ENCODE peak calls at places on chromosomes 3 and 15, in eight cellular contexts. One of them, this sample, is unnamed. For H3K4me1, the result is how much of the 10 kb centered on the place peaks cover.

GRCh38 chr3:99945328-99945995 is 127.8 kb downstream of the CMSS1 start:
- DNase-seq in heart left ventricle: peak
- DNase-seq in left ventricle myocardium inferior: no peak
- DNase-seq in OCI-LY7: no peak
- DNase-seq in upper lobe of right lung: no peak
- DNase-seq in IMR-90: peak
- DNase-seq in breast epithelium: peak
- DNase-seq in cardiac muscle cell: no peak
- DNase-seq in this sample: no peak

GRCh38 chr15:70062321-70062956 is 35.3 kb downstream of the TLE3 start:
- DNase-seq in heart left ventricle: peak
- DNase-seq in left ventricle myocardium inferior: peak
- DNase-seq in OCI-LY7: no peak
- DNase-seq in upper lobe of right lung: peak
- DNase-seq in IMR-90: peak
- DNase-seq in breast epithelium: peak
- DNase-seq in cardiac muscle cell: no peak
- DNase-seq in this sample: no peak

GRCh38 chr3:155853214-155854146 is 747 bp downstream of the SLC33A1 start:
- DNase-seq in heart left ventricle: no peak
- DNase-seq in left ventricle myocardium inferior: peak
- DNase-seq in OCI-LY7: peak
- DNase-seq in upper lobe of right lung: peak
- DNase-seq in IMR-90: peak
- DNase-seq in breast epithelium: no peak
- DNase-seq in cardiac muscle cell: peak
- DNase-seq in this sample: no peak

GRCh38 chr3:70824078-70824477 is 511.6 kb upstream of the MDFIC2 start:
- DNase-seq in heart left ventricle: no peak
- DNase-seq in left ventricle myocardium inferior: no peak
- DNase-seq in OCI-LY7: no peak
- DNase-seq in upper lobe of right lung: no peak
- DNase-seq in IMR-90: peak
- DNase-seq in breast epithelium: no peak
- DNase-seq in cardiac muscle cell: no peak
- DNase-seq in this sample: no peak

GRCh38 chr15:74863239-74864056 is 9.7 kb downstream of the SCAMP2 start:
- DNase-seq in heart left ventricle: no peak
- DNase-seq in left ventricle myocardium inferior: no peak
- DNase-seq in OCI-LY7: no peak
- DNase-seq in upper lobe of right lung: no peak
- DNase-seq in IMR-90: peak
- DNase-seq in breast epithelium: no peak
- DNase-seq in cardiac muscle cell: no peak
- DNase-seq in this sample: no peak

GRCh38 chr3:129441782-129442181 is 1.8 kb downstream of the IFT122 start:
- DNase-seq in heart left ventricle: peak
- DNase-seq in left ventricle myocardium inferior: no peak
- DNase-seq in OCI-LY7: no peak
- DNase-seq in upper lobe of right lung: no peak
- DNase-seq in IMR-90: peak
- DNase-seq in breast epithelium: no peak
- DNase-seq in cardiac muscle cell: peak
- DNase-seq in this sample: no peak

GRCh38 chr3:33277193-33277882 is at the start of gene FBXL2:
- DNase-seq in heart left ventricle: peak
- DNase-seq in left ventricle myocardium inferior: peak
- DNase-seq in OCI-LY7: peak
- DNase-seq in upper lobe of right lung: peak
- DNase-seq in IMR-90: peak
- DNase-seq in breast epithelium: peak
- DNase-seq in cardiac muscle cell: peak
- DNase-seq in this sample: no peak

GRCh38 chr3:141659821-141660597 is 78.1 kb upstream of the RNF7 start:
- DNase-seq in heart left ventricle: peak
- DNase-seq in left ventricle myocardium inferior: peak
- DNase-seq in OCI-LY7: no peak
- DNase-seq in upper lobe of right lung: peak
- DNase-seq in IMR-90: peak
- DNase-seq in breast epithelium: peak
- DNase-seq in cardiac muscle cell: peak
- DNase-seq in this sample: no peak

GRCh38 chr3:114974387-114974786 is 172.7 kb downstream of the ZBTB20 start:
- DNase-seq in heart left ventricle: no peak
- DNase-seq in left ventricle myocardium inferior: no peak
- DNase-seq in OCI-LY7: no peak
- DNase-seq in upper lobe of right lung: no peak
- DNase-seq in IMR-90: no peak
- DNase-seq in breast epithelium: no peak
- DNase-seq in cardiac muscle cell: no peak
- DNase-seq in this sample: no peak

GRCh38 chr15:68192804-68193521 is 12.2 kb downstream of the CALML4 start:
- DNase-seq in heart left ventricle: peak
- DNase-seq in left ventricle myocardium inferior: peak
- DNase-seq in OCI-LY7: no peak
- DNase-seq in upper lobe of right lung: no peak
- DNase-seq in IMR-90: no peak
- DNase-seq in breast epithelium: no peak
- DNase-seq in cardiac muscle cell: no peak
- DNase-seq in this sample: no peak

GRCh38 chr3:50604628-50605588 is 6.7 kb downstream of the CISH start:
- DNase-seq in heart left ventricle: peak
- DNase-seq in left ventricle myocardium inferior: peak
- DNase-seq in OCI-LY7: peak
- DNase-seq in upper lobe of right lung: no peak
- DNase-seq in IMR-90: no peak
- DNase-seq in breast epithelium: peak
- DNase-seq in cardiac muscle cell: no peak
- DNase-seq in this sample: no peak

GRCh38 chr3:144463916-144464315 is 492.3 kb downstream of the DIPK2A start:
- DNase-seq in heart left ventricle: no peak
- DNase-seq in left ventricle myocardium inferior: no peak
- DNase-seq in OCI-LY7: no peak
- DNase-seq in upper lobe of right lung: no peak
- DNase-seq in IMR-90: no peak
- DNase-seq in breast epithelium: no peak
- DNase-seq in cardiac muscle cell: no peak
- DNase-seq in this sample: no peak

GRCh38 chr3:49799761-49800160 is at the start of gene CDHR4:
- DNase-seq in heart left ventricle: peak
- DNase-seq in left ventricle myocardium inferior: no peak
- DNase-seq in OCI-LY7: no peak
- DNase-seq in upper lobe of right lung: no peak
- DNase-seq in IMR-90: peak
- DNase-seq in breast epithelium: no peak
- DNase-seq in cardiac muscle cell: no peak
- DNase-seq in this sample: no peak

GRCh38 chr15:98794754-98795153 is 146.4 kb downstream of the IGF1R start:
- DNase-seq in heart left ventricle: no peak
- DNase-seq in left ventricle myocardium inferior: no peak
- DNase-seq in OCI-LY7: no peak
- DNase-seq in upper lobe of right lung: no peak
- DNase-seq in IMR-90: peak
- DNase-seq in breast epithelium: no peak
- DNase-seq in cardiac muscle cell: no peak
- DNase-seq in this sample: no peak

GRCh38 chr3:57061556-57061955 is 1.1 kb downstream of the SPATA12 start:
- DNase-seq in heart left ventricle: no peak
- DNase-seq in left ventricle myocardium inferior: no peak
- DNase-seq in OCI-LY7: no peak
- DNase-seq in upper lobe of right lung: no peak
- DNase-seq in IMR-90: no peak
- DNase-seq in breast epithelium: no peak
- DNase-seq in cardiac muscle cell: no peak
- DNase-seq in this sample: no peak

GRCh38 chr3:54931182-54931581 is 3.3 kb upstream of the LRTM1 start:
- DNase-seq in heart left ventricle: no peak
- DNase-seq in left ventricle myocardium inferior: no peak
- DNase-seq in OCI-LY7: no peak
- DNase-seq in upper lobe of right lung: no peak
- DNase-seq in IMR-90: no peak
- DNase-seq in breast epithelium: no peak
- DNase-seq in cardiac muscle cell: no peak
- DNase-seq in this sample: no peak

GRCh38 chr3:9251055-9251786 is 1.8 kb upstream of the SRGAP3 start:
- DNase-seq in heart left ventricle: peak
- DNase-seq in left ventricle myocardium inferior: peak
- DNase-seq in OCI-LY7: no peak
- DNase-seq in upper lobe of right lung: no peak
- DNase-seq in IMR-90: no peak
- DNase-seq in breast epithelium: no peak
- DNase-seq in cardiac muscle cell: no peak
- DNase-seq in this sample: no peak

GRCh38 chr15:76056931-76057330 is 2.9 kb upstream of the TMEM266 start:
- DNase-seq in heart left ventricle: no peak
- DNase-seq in left ventricle myocardium inferior: no peak
- DNase-seq in OCI-LY7: peak
- DNase-seq in upper lobe of right lung: no peak
- DNase-seq in IMR-90: no peak
- DNase-seq in breast epithelium: no peak
- DNase-seq in cardiac muscle cell: no peak
- DNase-seq in this sample: no peak

GRCh38 chr3:168863561-168863960 is 767.8 kb upstream of the GOLIM4 start:
- DNase-seq in heart left ventricle: no peak
- DNase-seq in left ventricle myocardium inferior: no peak
- DNase-seq in OCI-LY7: no peak
- DNase-seq in upper lobe of right lung: no peak
- DNase-seq in IMR-90: peak
- DNase-seq in breast epithelium: no peak
- DNase-seq in cardiac muscle cell: no peak
- DNase-seq in this sample: no peak

GRCh38 chr3:53495091-53495517 is 693 bp downstream of the CACNA1D start:
- DNase-seq in heart left ventricle: no peak
- DNase-seq in left ventricle myocardium inferior: no peak
- DNase-seq in OCI-LY7: no peak
- DNase-seq in upper lobe of right lung: no peak
- DNase-seq in IMR-90: no peak
- DNase-seq in breast epithelium: no peak
- DNase-seq in cardiac muscle cell: peak
- DNase-seq in this sample: no peak

GRCh38 chr15:61598655-61599054 is 369.6 kb upstream of the RORA start:
- DNase-seq in heart left ventricle: no peak
- DNase-seq in left ventricle myocardium inferior: no peak
- DNase-seq in OCI-LY7: no peak
- DNase-seq in upper lobe of right lung: no peak
- DNase-seq in IMR-90: no peak
- DNase-seq in breast epithelium: no peak
- DNase-seq in cardiac muscle cell: no peak
- DNase-seq in this sample: no peak

GRCh38 chr3:24128195-24129005 is 183.3 kb downstream of the NR1D2 start:
- DNase-seq in heart left ventricle: no peak
- DNase-seq in left ventricle myocardium inferior: no peak
- DNase-seq in OCI-LY7: no peak
- DNase-seq in upper lobe of right lung: no peak
- DNase-seq in IMR-90: peak
- DNase-seq in breast epithelium: no peak
- DNase-seq in cardiac muscle cell: no peak
- DNase-seq in this sample: no peak

GRCh38 chr3:151686257-151686656 is 47.5 kb upstream of the AADACL2 start:
- DNase-seq in heart left ventricle: no peak
- DNase-seq in left ventricle myocardium inferior: no peak
- DNase-seq in OCI-LY7: no peak
- DNase-seq in upper lobe of right lung: no peak
- DNase-seq in IMR-90: no peak
- DNase-seq in breast epithelium: no peak
- DNase-seq in cardiac muscle cell: no peak
- DNase-seq in this sample: no peak

GRCh38 chr15:77019476-77020331 is 24.8 kb downstream of the PSTPIP1 start:
- DNase-seq in heart left ventricle: peak
- DNase-seq in left ventricle myocardium inferior: no peak
- DNase-seq in OCI-LY7: no peak
- DNase-seq in upper lobe of right lung: peak
- DNase-seq in IMR-90: peak
- DNase-seq in breast epithelium: no peak
- DNase-seq in cardiac muscle cell: no peak
- DNase-seq in this sample: no peak

DNA sequence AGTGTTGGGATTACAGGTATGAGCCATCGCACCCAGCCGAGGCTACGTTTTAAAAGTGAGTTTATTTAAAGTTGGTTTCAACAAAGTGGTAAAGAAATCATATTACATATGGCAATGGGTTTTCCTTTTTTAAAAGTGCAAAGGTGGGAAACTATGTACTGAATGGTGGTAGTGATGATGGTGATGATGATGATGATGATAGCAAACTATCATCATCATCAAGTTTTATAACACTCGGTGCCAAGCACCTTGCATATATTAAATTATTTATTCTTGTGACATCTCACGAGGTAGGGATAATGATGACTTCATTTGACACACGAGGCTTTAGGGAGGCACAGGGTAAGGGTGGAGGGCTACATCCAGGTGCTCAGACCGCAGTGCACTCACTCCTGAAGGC is 64.3 kb downstream of the BDH1 start:
- DNase-seq in heart left ventricle: no peak
- DNase-seq in left ventricle myocardium inferior: no peak
- DNase-seq in OCI-LY7: no peak
- DNase-seq in upper lobe of right lung: no peak
- DNase-seq in IMR-90: no peak
- DNase-seq in breast epithelium: no peak
- DNase-seq in cardiac muscle cell: no peak
- DNase-seq in this sample: no peak
- H3K4me1 ChIP-seq in heart left ventricle: under half
- H3K4me1 ChIP-seq in left ventricle myocardium inferior: under half
- H3K4me1 ChIP-seq in OCI-LY7: under half
- H3K4me1 ChIP-seq in upper lobe of right lung: under half
- H3K4me1 ChIP-seq in IMR-90: under half
- H3K4me1 ChIP-seq in breast epithelium: under half
- H3K4me1 ChIP-seq in cardiac muscle cell: under half
- H3K4me1 ChIP-seq in this sample: half or more

GRCh38 chr3:16369885-16370284 is 104.9 kb downstream of the OXNAD1 start:
- DNase-seq in heart left ventricle: no peak
- DNase-seq in left ventricle myocardium inferior: no peak
- DNase-seq in OCI-LY7: no peak
- DNase-seq in upper lobe of right lung: no peak
- DNase-seq in IMR-90: no peak
- DNase-seq in breast epithelium: no peak
- DNase-seq in cardiac muscle cell: peak
- DNase-seq in this sample: no peak
- H3K4me3 ChIP-seq in heart left ventricle: no peak
- H3K4me3 ChIP-seq in left ventricle myocardium inferior: no peak
- H3K4me3 ChIP-seq in OCI-LY7: no peak
- H3K4me3 ChIP-seq in upper lobe of right lung: no peak
- H3K4me3 ChIP-seq in IMR-90: no peak
- H3K4me3 ChIP-seq in breast epithelium: no peak
- H3K4me3 ChIP-seq in cardiac muscle cell: no peak
- H3K4me3 ChIP-seq in this sample: no peak

GRCh38 chr15:39399600-39399999 is 181.3 kb upstream of the THBS1 start:
- DNase-seq in heart left ventricle: no peak
- DNase-seq in left ventricle myocardium inferior: no peak
- DNase-seq in OCI-LY7: no peak
- DNase-seq in upper lobe of right lung: no peak
- DNase-seq in IMR-90: no peak
- DNase-seq in breast epithelium: no peak
- DNase-seq in cardiac muscle cell: no peak
- DNase-seq in this sample: no peak
- H3K4me1 ChIP-seq in heart left ventricle: under half
- H3K4me1 ChIP-seq in left ventricle myocardium inferior: under half
- H3K4me1 ChIP-seq in OCI-LY7: under half
- H3K4me1 ChIP-seq in upper lobe of right lung: under half
- H3K4me1 ChIP-seq in IMR-90: under half
- H3K4me1 ChIP-seq in breast epithelium: under half
- H3K4me1 ChIP-seq in cardiac muscle cell: under half
- H3K4me1 ChIP-seq in this sample: under half

GRCh38 chr15:66067687-66068086 is 185.9 kb downstream of the MEGF11 start:
- DNase-seq in heart left ventricle: no peak
- DNase-seq in left ventricle myocardium inferior: no peak
- DNase-seq in OCI-LY7: no peak
- DNase-seq in upper lobe of right lung: no peak
- DNase-seq in IMR-90: no peak
- DNase-seq in breast epithelium: no peak
- DNase-seq in cardiac muscle cell: no peak
- DNase-seq in this sample: no peak
- H3K4me3 ChIP-seq in heart left ventricle: no peak
- H3K4me3 ChIP-seq in left ventricle myocardium inferior: no peak
- H3K4me3 ChIP-seq in OCI-LY7: no peak
- H3K4me3 ChIP-seq in upper lobe of right lung: no peak
- H3K4me3 ChIP-seq in IMR-90: no peak
- H3K4me3 ChIP-seq in breast epithelium: no peak
- H3K4me3 ChIP-seq in cardiac muscle cell: no peak
- H3K4me3 ChIP-seq in this sample: no peak

This sample was measured in esophagus squamous epithelium.